ENCODE peak calls at places on chromosomes 13 and 19, in eight cellular contexts. M is caudate nucleus; H is A549; O is GM03348; F is LHCN-M2; I is CD8-positive, alpha-beta T cell; X is NCI-H146; S is left colon. J is an unnamed sample.

GRCh38 chr13:48263196-48263595 is 30.2 kb downstream of the ITM2B start:
- DNase-seq in M (no peak), H (no peak), X (no peak), S (no peak), O (no peak), F (peak), I (no peak), J (no peak)

GRCh38 chr19:34220472-34221063 is 33.8 kb upstream of the GARRE1 start:
- DNase-seq in F (peak), I (peak), M (no peak), S (peak), H (peak), X (peak), O (peak), J (no peak)

GRCh38 chr13:49627831-49628652 is at the start of gene ARL11:
- DNase-seq in O (no peak), M (no peak), S (peak), X (peak), I (peak), F (no peak), H (no peak), J (peak)

GRCh38 chr19:1482361-1483066 is 3.5 kb upstream of the C19orf25 start:
- DNase-seq in F (no peak), X (no peak), M (no peak), H (no peak), S (no peak), O (no peak), I (no peak), J (no peak)

GRCh38 chr19:23817519-23817918 is 58.8 kb upstream of the ZNF681 start:
- DNase-seq in O (no peak), F (peak), H (no peak), I (peak), S (no peak), X (peak), M (no peak), J (no peak)

GRCh38 chr19:35755550-35756371 is 1.1 kb downstream of the HSPB6 start:
- DNase-seq in O (peak), H (no peak), M (no peak), X (peak), S (peak), F (no peak), I (peak), J (peak)

GRCh38 chr13:59533561-59534337 is 630.0 kb downstream of the DIAPH3 start:
- DNase-seq in H (no peak), M (no peak), X (peak), I (no peak), O (no peak), F (peak), S (no peak), J (no peak)

GRCh38 chr13:26679945-26680516 is 80.6 kb downstream of the GPR12 start:
- DNase-seq in O (no peak), X (peak), S (no peak), H (no peak), I (no peak), F (peak), M (no peak), J (no peak)

J was measured in posterior cingulate gyrus.